ENCODE peak calls at places on chromosomes 12 and 14, in nine cellular contexts. J is fibroblast of the aortic adventitia, S is omental fat pad, O is cardiac muscle cell, V is pancreas, H is tibial artery, M is HFF-Myc, Y is WTC11, Z is fibroblast of lung. G is an unnamed sample.

GRCh38 chr14:75409425-75410205 is 18.2 kb upstream of the JDP2 start:
- DNase-seq in H (no peak), J (no peak), S (no peak), V (no peak), O (no peak), Y (no peak), Z (no peak), M (no peak), G (no peak)

GRCh38 chr14:68549057-68549421 is 243.8 kb downstream of the ZFP36L1 start:
- DNase-seq in S (no peak), J (peak), H (peak), Z (peak), M (no peak), V (no peak), O (no peak), Y (no peak), G (no peak)

GRCh38 chr12:113059071-113059595 is 2.6 kb downstream of the DTX1 start:
- DNase-seq in S (no peak), M (no peak), Y (no peak), H (no peak), J (no peak), Z (no peak), O (no peak), V (no peak), G (peak)

GRCh38 chr12:69570000-69570516 is 15.2 kb upstream of the CCT2 start:
- DNase-seq in V (no peak), O (no peak), H (no peak), S (no peak), J (no peak), Y (no peak), Z (no peak), M (no peak), G (no peak)

GRCh38 chr12:123907726-123908476 is 64.7 kb downstream of the CCDC92 start:
- DNase-seq in Z (no peak), J (peak), O (peak), S (no peak), H (no peak), V (no peak), M (no peak), Y (no peak), G (no peak)

GRCh38 chr12:25262696-25263095 is 12.0 kb upstream of the KRAS start:
- DNase-seq in S (no peak), M (no peak), O (no peak), J (no peak), Z (no peak), H (no peak), Y (no peak), V (no peak), G (no peak)

GRCh38 chr12:121678721-121679300 is 9.4 kb upstream of the MORN3 start:
- DNase-seq in Y (no peak), Z (no peak), O (peak), H (no peak), V (no peak), S (no peak), J (no peak), M (no peak), G (no peak)

GRCh38 chr12:114662512-114663177 is 21.3 kb downstream of the TBX3 start:
- DNase-seq in O (peak), Z (peak), H (peak), M (no peak), J (peak), S (peak), V (peak), Y (peak), G (peak)

GRCh38 chr12:72036393-72036792 is 97.7 kb downstream of the TPH2 start:
- DNase-seq in J (no peak), S (no peak), Y (no peak), V (no peak), M (no peak), Z (no peak), H (no peak), O (no peak), G (no peak)

GRCh38 chr12:93536766-93537515 is 35.5 kb upstream of the SOCS2 start:
- DNase-seq in H (no peak), Y (no peak), O (peak), V (no peak), M (no peak), S (no peak), J (no peak), Z (no peak), G (peak)

GRCh38 chr12:6180300-6181051 is 19.7 kb upstream of the CD9 start:
- DNase-seq in Y (no peak), O (no peak), J (peak), V (no peak), H (peak), S (no peak), Z (peak), M (no peak), G (no peak)

GRCh38 chr14:68982581-68982980 is 3.5 kb upstream of the ACTN1 start:
- DNase-seq in M (no peak), H (no peak), O (no peak), J (peak), V (no peak), Y (no peak), Z (peak), S (no peak), G (no peak)

GRCh38 chr14:74979442-74980397 is 23.0 kb upstream of the EIF2B2 start:
- DNase-seq in V (no peak), O (no peak), S (no peak), H (peak), J (peak), Y (peak), M (no peak), Z (peak), G (no peak)

GRCh38 chr12:1356285-1356684 is 238.1 kb downstream of the FBXL14 start:
- DNase-seq in J (no peak), O (no peak), M (no peak), H (no peak), Y (no peak), V (no peak), Z (peak), S (no peak), G (no peak)

GRCh38 chr12:51082561-51083139 is 746 bp downstream of the CSRNP2 start:
- DNase-seq in Y (no peak), O (no peak), Z (peak), J (peak), M (no peak), V (no peak), H (no peak), S (no peak), G (peak)

GRCh38 chr12:117805865-117806264 is 162.9 kb downstream of the KSR2 start:
- DNase-seq in M (no peak), H (no peak), V (no peak), Z (no peak), S (no peak), Y (no peak), O (no peak), J (no peak), G (no peak)

GRCh38 chr12:100716949-100717732 is 77.4 kb upstream of the ANO4 start:
- DNase-seq in J (no peak), O (peak), V (no peak), Z (peak), M (no peak), H (no peak), Y (peak), S (no peak), G (no peak)

GRCh38 chr12:75781532-75782046 is 250.0 kb downstream of the PHLDA1 start:
- DNase-seq in Z (peak), H (no peak), M (no peak), V (no peak), J (peak), Y (no peak), O (no peak), S (no peak), G (no peak)

GRCh38 chr14:56899829-56900228 is 89.5 kb upstream of the OTX2 start:
- DNase-seq in S (no peak), M (no peak), J (no peak), Z (no peak), H (no peak), Y (no peak), V (no peak), O (peak), G (no peak)

GRCh38 chr12:118034429-118035193 is 18.1 kb downstream of the RFC5 start:
- DNase-seq in V (no peak), O (peak), Y (peak), M (peak), H (no peak), S (no peak), J (peak), Z (peak), G (no peak)

DNA sequence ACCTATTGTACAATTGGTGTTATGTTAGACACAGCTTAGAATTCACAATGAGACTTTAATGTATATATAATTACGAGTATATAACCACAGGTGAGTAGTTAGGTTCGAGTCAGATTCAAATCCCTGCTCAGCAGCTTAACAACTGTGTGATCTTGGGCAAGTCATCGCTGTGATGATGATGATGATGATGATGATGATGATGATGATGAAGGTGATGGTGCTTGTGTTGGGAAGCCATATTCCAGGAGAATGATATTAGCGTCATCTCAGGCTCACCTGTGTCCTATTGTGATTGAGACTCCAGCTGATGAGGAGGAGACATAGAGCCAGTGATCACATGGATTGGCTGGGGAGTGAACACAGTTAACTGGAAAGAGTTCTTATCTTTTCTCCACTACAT is 16.5 kb downstream of the RFX4 start:
- DNase-seq in Y (no peak), H (no peak), M (no peak), J (no peak), S (no peak), V (no peak), Z (no peak), O (no peak), G (no peak)
- TF ChIP-seq CTCF in Y (no peak), H (no peak), M (no peak), J (no peak), S (no peak), V (no peak), Z (no peak), O (no peak), G (no peak)

GRCh38 chr14:77026930-77027537 is 1.5 kb downstream of the IRF2BPL start:
- DNase-seq in O (peak), V (peak), Y (peak), S (no peak), Z (peak), J (peak), H (peak), M (no peak), G (peak)
- TF ChIP-seq CTCF in O (no peak), V (no peak), Y (no peak), S (no peak), Z (no peak), J (no peak), H (no peak), M (no peak), G (no peak)

GRCh38 chr12:13661005-13661887 is 320.2 kb downstream of the GRIN2B start:
- DNase-seq in J (peak), M (peak), H (no peak), S (no peak), Z (peak), Y (peak), V (peak), O (peak), G (peak)

GRCh38 chr12:13668880-13669279 is 312.5 kb downstream of the GRIN2B start:
- DNase-seq in J (no peak), H (no peak), O (no peak), Y (no peak), V (no peak), S (no peak), Z (no peak), M (no peak), G (no peak)

GRCh38 chr12:13670249-13670648 is 311.2 kb downstream of the GRIN2B start:
- DNase-seq in H (no peak), V (no peak), Z (no peak), O (no peak), S (no peak), M (no peak), J (no peak), Y (no peak), G (no peak)

DNA sequence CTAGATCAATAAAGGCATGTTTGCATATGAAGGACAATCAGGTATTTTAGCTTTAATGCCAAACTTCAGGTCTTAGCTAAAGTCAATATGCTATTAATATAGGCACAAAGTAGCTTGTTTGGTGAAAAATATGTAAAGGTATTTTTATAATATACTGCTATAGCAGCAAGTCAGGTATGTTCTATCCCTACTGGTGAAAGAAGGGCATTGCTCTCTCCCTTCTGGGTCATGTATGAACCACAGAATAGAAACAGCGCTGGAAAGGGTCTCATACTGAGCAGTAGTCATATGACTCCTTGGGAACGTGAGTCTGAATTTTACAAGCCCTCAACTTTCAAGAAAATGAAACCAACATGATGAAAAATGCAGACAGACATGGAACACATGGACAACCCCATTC is 314.6 kb downstream of the GRIN2B start:
- DNase-seq in M (no peak), Z (no peak), S (no peak), V (no peak), O (peak), H (no peak), Y (no peak), J (no peak), G (no peak)
- TF ChIP-seq CTCF in M (no peak), Z (no peak), S (no peak), V (no peak), O (no peak), H (no peak), Y (no peak), J (no peak), G (no peak)

GRCh38 chr14:66114071-66114470 is 372.1 kb upstream of the CCDC196 start:
- DNase-seq in M (no peak), O (no peak), H (no peak), S (no peak), V (no peak), Y (no peak), J (no peak), Z (no peak), G (no peak)

GRCh38 chr14:66105819-66106218 is 380.4 kb upstream of the CCDC196 start:
- DNase-seq in Z (no peak), J (peak), M (no peak), O (no peak), S (no peak), V (no peak), H (no peak), Y (no peak), G (no peak)

GRCh38 chr14:66104486-66104885 is 381.7 kb upstream of the CCDC196 start:
- DNase-seq in J (no peak), O (no peak), V (no peak), H (no peak), Z (no peak), S (no peak), M (no peak), Y (peak), G (no peak)

GRCh38 chr14:66111891-66112290 is 374.3 kb upstream of the CCDC196 start:
- DNase-seq in Z (no peak), S (no peak), M (no peak), J (peak), V (no peak), O (no peak), H (no peak), Y (no peak), G (no peak)

GRCh38 chr14:66109426-66109825 is 376.7 kb upstream of the CCDC196 start:
- DNase-seq in O (no peak), V (no peak), Z (no peak), J (no peak), Y (no peak), H (no peak), M (no peak), S (no peak), G (no peak)
- TF ChIP-seq CTCF in O (no peak), V (no peak), Z (no peak), J (no peak), Y (no peak), H (no peak), M (no peak), S (no peak), G (no peak)

GRCh38 chr14:92380131-92380530 is 57.2 kb downstream of the SLC24A4 start:
- DNase-seq in O (no peak), J (no peak), S (no peak), M (no peak), H (no peak), Y (no peak), Z (no peak), V (no peak), G (no peak)

GRCh38 chr14:92384461-92385133 is 61.6 kb downstream of the SLC24A4 start:
- DNase-seq in J (no peak), M (no peak), O (no peak), Y (no peak), Z (no peak), H (no peak), S (no peak), V (no peak), G (no peak)

GRCh38 chr14:92380582-92380981 is 57.6 kb downstream of the SLC24A4 start:
- DNase-seq in H (no peak), V (no peak), M (no peak), Y (no peak), O (no peak), S (no peak), J (no peak), Z (no peak), G (no peak)

GRCh38 chr14:92385561-92385960 is 62.6 kb downstream of the SLC24A4 start:
- DNase-seq in J (no peak), M (no peak), S (no peak), V (no peak), Z (no peak), H (no peak), Y (no peak), O (no peak), G (no peak)

GRCh38 chr14:92382677-92383076 is 59.7 kb downstream of the SLC24A4 start:
- DNase-seq in M (no peak), S (no peak), J (no peak), Y (no peak), H (no peak), O (no peak), V (no peak), Z (no peak), G (no peak)
- TF ChIP-seq CTCF in M (peak), S (no peak), J (peak), Y (no peak), H (no peak), O (peak), V (no peak), Z (peak), G (no peak)

GRCh38 chr12:7460375-7461259 is 16.7 kb upstream of the CD163L1 start:
- DNase-seq in H (no peak), O (peak), S (no peak), V (no peak), M (peak), J (peak), Z (peak), Y (peak), G (peak)
- TF ChIP-seq CTCF in H (peak), O (peak), S (peak), V (peak), M (peak), J (peak), Z (peak), Y (peak), G (peak)